ENCODE peak calls at places on chromosome 13, in nine cellular contexts. Q is spleen, V is heart right ventricle, K is stomach, A is lower lobe of right lung, I is HCT116, C is neuronal stem cell, E is sigmoid colon, B is transverse colon. L is an unnamed sample.

GRCh38 chr13:93776936-93777335 is 550.3 kb downstream of the GPC6 start:
- DNase-seq in I (no peak), V (no peak), B (no peak), C (no peak), E (no peak), A (no peak), K (no peak), Q (no peak), L (no peak)

GRCh38 chr13:29849071-29849541 is 1.3 kb downstream of the UBL3 start:
- DNase-seq in E (no peak), V (peak), B (peak), C (no peak), Q (peak), K (no peak), A (no peak), I (no peak), L (no peak)

GRCh38 chr13:36801035-36801434 is 18.0 kb upstream of the RFXAP start:
- DNase-seq in C (no peak), A (no peak), I (no peak), K (no peak), B (no peak), Q (no peak), V (no peak), E (no peak), L (no peak)

GRCh38 chr13:102589291-102589822 is 7.4 kb upstream of the TPP2 start:
- DNase-seq in E (no peak), A (no peak), C (no peak), Q (no peak), I (no peak), V (no peak), B (no peak), K (no peak), L (no peak)

GRCh38 chr13:45826741-45827140 is 24.8 kb downstream of the SIAH3 start:
- DNase-seq in B (no peak), Q (no peak), A (no peak), I (no peak), C (no peak), K (no peak), E (no peak), V (no peak), L (no peak)

GRCh38 chr13:60645552-60646138 is 248.6 kb downstream of the TDRD3 start:
- DNase-seq in K (no peak), C (no peak), Q (no peak), B (no peak), V (no peak), E (no peak), I (no peak), A (no peak), L (no peak)

GRCh38 chr13:26037302-26037701 is 14.5 kb downstream of the SHISA2 start:
- DNase-seq in E (no peak), C (peak), Q (no peak), K (no peak), V (no peak), B (no peak), I (peak), A (no peak), L (no peak)

GRCh38 chr13:111530137-111530536 is 209.7 kb downstream of the TEX29 start:
- DNase-seq in E (no peak), A (no peak), Q (peak), C (no peak), I (no peak), V (no peak), K (no peak), B (no peak), L (no peak)

GRCh38 chr13:111503905-111504695 is 183.7 kb downstream of the TEX29 start:
- DNase-seq in C (no peak), I (no peak), K (peak), Q (no peak), A (no peak), V (no peak), B (no peak), E (no peak), L (no peak)

GRCh38 chr13:50341526-50341925 is 326.3 kb downstream of the KCNRG start:
- DNase-seq in E (no peak), K (no peak), C (no peak), V (no peak), B (no peak), Q (no peak), A (no peak), I (no peak), L (no peak)

GRCh38 chr13:111046590-111047141 is 68.4 kb upstream of the ARHGEF7 start:
- DNase-seq in C (no peak), B (no peak), V (peak), I (no peak), K (no peak), A (no peak), E (no peak), Q (no peak), L (no peak)

GRCh38 chr13:63307239-63307638 is 1891.6 kb upstream of the PCDH20 start:
- DNase-seq in C (no peak), V (no peak), B (no peak), A (no peak), Q (no peak), K (no peak), I (no peak), E (no peak), L (no peak)

DNA sequence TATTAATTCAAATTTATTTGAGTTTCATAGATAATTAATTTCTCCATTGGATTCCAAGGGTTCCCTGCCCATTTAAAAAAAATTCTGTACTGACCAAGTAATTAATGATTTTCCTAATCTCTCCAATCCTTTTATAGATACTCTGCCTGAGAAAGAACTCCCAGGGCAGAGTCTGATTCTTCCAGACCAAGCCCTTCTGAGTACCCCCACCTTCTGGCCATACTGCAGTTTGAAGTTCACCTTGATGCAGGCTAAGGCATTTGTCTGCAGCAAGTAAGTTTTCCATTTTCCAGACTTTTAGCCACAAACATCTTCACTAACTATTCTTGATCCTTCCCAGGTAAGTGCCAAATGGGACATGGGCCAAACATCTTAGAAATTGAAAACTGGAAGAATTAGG is 195.9 kb downstream of the LHFPL6 start:
- DNase-seq in K (no peak), Q (no peak), I (no peak), V (no peak), A (no peak), C (no peak), E (no peak), B (no peak), L (no peak)
- H3K27ac ChIP-seq in K (no peak), Q (no peak), I (no peak), V (no peak), A (no peak), C (no peak), E (no peak), B (no peak), L (no peak)

DNA sequence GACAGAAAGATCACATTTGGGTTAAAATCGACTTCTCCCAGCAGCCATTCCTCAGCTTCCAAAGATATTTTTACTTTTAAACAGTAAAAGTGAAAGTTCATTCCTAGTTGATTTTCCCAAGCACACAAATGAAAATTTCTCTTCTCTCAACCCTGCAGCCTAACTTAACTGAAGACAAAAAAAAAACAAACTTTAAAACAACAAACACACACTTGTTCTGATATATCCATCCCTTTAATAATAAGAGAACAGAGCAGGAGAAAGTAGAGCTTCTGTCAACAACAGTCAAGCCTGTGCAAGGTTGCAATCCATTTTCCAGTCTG is 72.9 kb downstream of the STK24 start:
- DNase-seq in E (no peak), V (no peak), C (no peak), Q (no peak), A (no peak), B (no peak), K (no peak), I (no peak), L (no peak)
- H3K27ac ChIP-seq in E (peak), V (peak), C (no peak), Q (peak), A (no peak), B (peak), K (peak), I (no peak), L (peak)

GRCh38 chr13:83216521-83217245 is 665.6 kb downstream of the SLITRK1 start:
- DNase-seq in V (no peak), E (no peak), K (no peak), A (no peak), I (no peak), Q (no peak), C (no peak), B (no peak), L (no peak)
- H3K27ac ChIP-seq in V (no peak), E (no peak), K (no peak), A (no peak), I (no peak), Q (no peak), C (no peak), B (no peak), L (no peak)

DNA sequence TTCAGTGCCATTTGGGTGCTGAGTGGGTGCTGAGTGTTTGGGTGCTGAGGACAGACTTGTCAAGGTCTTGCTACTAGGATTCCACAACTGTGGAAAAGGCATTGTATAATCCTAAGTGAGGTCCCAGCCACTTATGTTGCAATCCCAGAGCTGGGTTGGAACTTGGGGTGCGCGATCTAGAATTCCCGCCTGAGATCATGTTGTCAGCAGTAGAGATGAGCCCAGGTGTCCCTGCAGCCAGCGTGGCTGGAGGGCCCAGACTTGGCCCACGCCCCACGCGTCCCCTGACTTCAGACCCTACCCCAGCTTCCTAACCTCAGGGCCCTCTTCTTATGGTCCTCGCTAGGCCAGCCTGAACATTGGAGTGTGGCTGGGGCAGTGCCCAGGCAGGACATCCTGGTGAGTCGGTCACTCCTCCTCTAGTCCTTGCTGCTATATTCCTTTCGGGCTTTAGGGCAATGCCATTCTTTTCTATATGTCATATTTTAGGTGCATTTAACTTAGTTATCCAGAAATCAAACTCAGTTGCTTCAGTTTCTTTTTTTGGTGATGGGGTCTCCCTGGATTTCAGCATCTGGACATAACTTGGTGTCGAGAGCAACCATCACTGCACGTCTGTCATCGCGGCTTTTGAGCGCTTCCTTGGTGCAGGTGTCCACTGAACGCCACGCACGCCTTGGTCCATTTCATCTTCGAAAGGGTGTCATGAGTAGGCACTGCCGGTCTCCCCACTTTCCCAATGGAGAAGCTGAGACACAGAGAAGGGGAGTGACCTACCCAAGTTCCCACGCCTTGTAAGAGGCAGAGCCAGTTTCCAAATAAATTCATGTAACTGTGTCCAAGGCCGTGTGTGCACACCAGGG is 46.4 kb upstream of the F7 start:
- DNase-seq in V (no peak), C (no peak), B (no peak), I (no peak), E (peak), A (peak), Q (peak), K (no peak), L (no peak)
- H3K27ac ChIP-seq in V (no peak), C (no peak), B (no peak), I (no peak), E (no peak), A (no peak), Q (no peak), K (no peak), L (no peak)

DNA sequence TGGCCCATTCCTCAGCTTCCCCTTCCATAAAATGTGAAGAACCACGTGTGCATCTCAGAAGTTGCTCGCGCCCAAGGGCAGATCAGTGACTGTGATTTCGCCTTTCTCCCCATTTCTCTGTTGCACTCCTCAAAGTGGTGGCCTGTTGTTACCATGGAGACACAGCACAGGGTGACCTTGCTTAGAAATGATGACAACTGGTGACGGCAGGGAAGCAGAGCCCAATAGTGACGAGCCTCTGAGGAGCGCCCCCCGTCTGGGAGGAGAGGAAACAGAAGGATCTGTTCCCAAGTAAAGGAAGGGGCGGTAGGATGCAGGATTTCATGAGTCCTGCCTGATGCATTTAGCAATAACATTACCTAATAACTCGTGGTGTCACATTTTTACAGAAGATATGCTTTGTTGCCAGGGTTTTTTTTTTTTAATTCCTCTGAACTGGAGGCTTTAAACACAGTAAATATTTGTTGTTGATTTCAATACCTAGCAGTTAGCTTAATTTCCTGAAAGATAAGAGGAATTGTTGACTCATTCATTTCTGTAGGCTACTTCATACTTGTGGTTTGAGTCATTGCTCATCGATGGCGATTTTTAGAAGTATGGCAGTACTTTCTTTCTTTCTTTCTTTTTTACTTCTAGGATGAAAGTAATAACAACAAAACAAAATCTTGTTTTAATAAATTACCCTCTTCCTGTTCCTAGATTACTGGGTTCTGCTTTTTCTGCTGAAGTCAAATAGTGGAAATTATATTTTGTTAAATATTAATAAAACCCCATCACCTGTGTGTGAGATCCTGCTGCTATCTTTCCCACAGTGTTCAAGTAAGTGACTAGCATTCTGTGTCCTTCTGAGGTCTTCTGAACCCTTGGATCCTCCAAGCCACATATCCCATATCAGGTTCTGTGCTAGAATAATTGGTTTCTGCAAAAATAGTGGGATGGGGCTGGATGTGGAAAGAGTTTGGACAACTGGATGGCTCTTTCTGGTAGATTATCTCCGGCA is 36.0 kb downstream of the MBNL2 start:
- DNase-seq in A (no peak), B (no peak), I (peak), V (peak), C (no peak), E (peak), K (no peak), Q (no peak), L (no peak)
- H3K27ac ChIP-seq in A (peak), B (peak), I (peak), V (peak), C (no peak), E (peak), K (peak), Q (no peak), L (peak)

GRCh38 chr13:75798353-75799245 is 162.5 kb downstream of the LMO7 start:
- DNase-seq in C (no peak), Q (no peak), K (no peak), E (no peak), A (no peak), B (no peak), V (no peak), I (peak), L (no peak)

GRCh38 chr13:75797256-75797655 is 161.1 kb downstream of the LMO7 start:
- DNase-seq in B (no peak), C (no peak), Q (no peak), I (no peak), E (no peak), A (no peak), K (no peak), V (no peak), L (no peak)

GRCh38 chr13:75795274-75795673 is 159.1 kb downstream of the LMO7 start:
- DNase-seq in A (no peak), Q (no peak), E (no peak), V (no peak), C (no peak), K (no peak), B (no peak), I (no peak), L (no peak)

GRCh38 chr13:75796825-75797224 is 160.7 kb downstream of the LMO7 start:
- DNase-seq in E (no peak), A (no peak), B (no peak), I (no peak), Q (no peak), V (no peak), K (no peak), C (no peak), L (no peak)

GRCh38 chr13:75797719-75798118 is 161.6 kb downstream of the LMO7 start:
- DNase-seq in Q (no peak), C (no peak), K (no peak), E (no peak), I (no peak), B (no peak), A (no peak), V (no peak), L (no peak)
- H3K27ac ChIP-seq in Q (no peak), C (no peak), K (no peak), E (no peak), I (peak), B (peak), A (no peak), V (no peak), L (peak)

DNA sequence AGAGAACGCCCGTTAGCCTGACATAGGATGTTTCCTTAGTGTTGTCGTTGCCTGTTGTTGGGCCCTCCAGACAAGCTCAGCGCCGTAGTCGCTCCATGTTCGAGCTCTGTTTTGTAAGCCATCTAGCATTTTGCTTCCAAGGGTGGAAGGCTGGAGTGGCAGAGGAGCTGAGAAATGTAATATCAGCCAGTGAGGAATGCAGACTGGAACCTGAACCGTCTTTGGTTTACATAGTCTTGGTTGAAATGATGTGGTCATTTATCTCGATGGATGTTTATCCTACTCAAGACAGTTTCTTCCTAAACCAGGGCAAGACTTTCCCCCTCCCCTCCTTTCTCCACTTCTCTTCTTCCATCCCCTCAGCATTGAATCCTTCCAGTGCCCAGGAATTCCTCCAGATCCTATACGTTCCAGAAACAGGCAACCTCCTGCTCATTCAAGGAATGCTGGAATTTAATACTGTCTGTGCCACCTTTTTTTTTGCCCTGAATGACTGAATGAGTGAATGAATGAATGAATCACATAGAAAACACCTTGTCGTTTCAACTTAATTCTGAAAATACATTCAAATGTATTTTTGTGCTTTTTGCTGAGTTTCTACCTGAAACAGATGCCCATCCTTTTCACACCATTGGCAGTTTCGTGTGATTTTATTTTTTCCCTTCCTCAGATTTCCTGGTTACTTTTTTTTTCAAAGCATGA is 109.5 kb upstream of the MBNL2 start:
- DNase-seq in C (no peak), E (no peak), K (no peak), B (no peak), I (no peak), A (no peak), Q (no peak), V (no peak), L (no peak)
- H3K27ac ChIP-seq in C (no peak), E (peak), K (peak), B (peak), I (no peak), A (no peak), Q (no peak), V (no peak), L (no peak)

GRCh38 chr13:95300625-95301134 is 571 bp downstream of the ABCC4 start:
- DNase-seq in A (peak), I (peak), C (peak), V (peak), E (peak), Q (peak), B (peak), K (peak), L (peak)
- H3K27ac ChIP-seq in A (peak), I (peak), C (no peak), V (peak), E (peak), Q (peak), B (peak), K (peak), L (peak)

GRCh38 chr13:21371011-21371410 is 88.1 kb downstream of the ZDHHC20 start:
- DNase-seq in I (no peak), A (no peak), V (no peak), E (no peak), C (no peak), Q (no peak), B (no peak), K (no peak), L (no peak)
- H3K27ac ChIP-seq in I (no peak), A (no peak), V (no peak), E (no peak), C (no peak), Q (peak), B (no peak), K (no peak), L (no peak)

L was measured in upper lobe of left lung.